ENCODE peak calls at places on chromosome 4, in five cellular contexts. F is stimulated activated CD8-positive, alpha-beta memory T cell treated with anti-CD3 and anti-CD28 coated beads, Interleukin-7, amount 100 ng/mL, for 4 hours; T is amygdala; G is hypothalamus; H is HS-5. N is an unnamed sample.

GRCh38 chr4:139776235-139776634 is 110.6 kb downstream of the MGST2 start:
- DNase-seq in G (no peak), H (no peak), T (no peak), F (no peak), N (no peak)

GRCh38 chr4:106351016-106351415 is 17.6 kb downstream of the GIMD1 start:
- DNase-seq in G (no peak), F (no peak), H (no peak), T (no peak), N (no peak)

GRCh38 chr4:184824081-184824775 is 1.5 kb downstream of the ACSL1 start:
- DNase-seq in G (no peak), F (no peak), H (no peak), T (no peak), N (no peak)

GRCh38 chr4:125266901-125267601 is 47.7 kb upstream of the FAT4 start:
- DNase-seq in F (no peak), T (no peak), H (peak; percentile 61), G (no peak), N (no peak)

GRCh38 chr4:169774466-169775445 is 17.0 kb upstream of the HPF1 start:
- DNase-seq in F (no peak), T (no peak), G (no peak), H (no peak), N (no peak)

GRCh38 chr4:87444741-87445140 is 22.4 kb downstream of the NUDT9 start:
- DNase-seq in T (no peak), H (no peak), F (no peak), G (no peak), N (no peak)

GRCh38 chr4:121957266-121957665 is 5.4 kb upstream of the TRPC3 start:
- DNase-seq in G (no peak), T (no peak), H (no peak), F (no peak), N (no peak)

GRCh38 chr4:106864231-106864630 is 171.9 kb downstream of the DKK2 start:
- DNase-seq in G (no peak), F (no peak), T (no peak), H (peak; percentile 32), N (no peak)

GRCh38 chr4:88189881-88190585 is 31.6 kb upstream of the ABCG2 start:
- DNase-seq in T (no peak), F (no peak), G (no peak), H (no peak), N (no peak)

GRCh38 chr4:106312997-106313522 is 2.9 kb downstream of the TBCK start:
- DNase-seq in H (no peak), G (no peak), T (no peak), F (no peak), N (no peak)

GRCh38 chr4:2828758-2829181 is 14.9 kb upstream of the ADD1 start:
- DNase-seq in H (no peak), T (no peak), G (no peak), F (no peak), N (no peak)

GRCh38 chr4:19523964-19524363 is 727.7 kb upstream of the SLIT2 start:
- DNase-seq in F (no peak), H (no peak), G (no peak), T (no peak), N (no peak)

GRCh38 chr4:168472920-168473319 is 7.4 kb downstream of the DDX60L start:
- DNase-seq in F (no peak), G (no peak), H (no peak), T (no peak), N (no peak)

GRCh38 chr4:87024181-87024580 is 89.4 kb downstream of the AFF1 start:
- DNase-seq in G (no peak), T (no peak), H (no peak), F (no peak), N (no peak)

GRCh38 chr4:153520871-153521329 is 54.7 kb downstream of the TMEM131L start:
- DNase-seq in G (no peak), T (no peak), F (no peak), H (no peak), N (no peak)

GRCh38 chr4:80305466-80305865 is 30.1 kb upstream of the CFAP299 start:
- DNase-seq in F (no peak), T (no peak), G (no peak), H (no peak), N (no peak)

GRCh38 chr4:153611679-153612078 is 72.4 kb upstream of the TLR2 start:
- DNase-seq in H (peak; percentile 46), G (no peak), T (no peak), F (no peak), N (no peak)

GRCh38 chr4:113502476-113502875 is 259.1 kb downstream of the CAMK2D start:
- DNase-seq in G (no peak), H (peak; percentile 22), F (no peak), T (no peak), N (no peak)

GRCh38 chr4:16545656-16546055 is 319.4 kb upstream of the TAPT1 start:
- DNase-seq in T (no peak), H (no peak), G (no peak), F (no peak), N (no peak)

GRCh38 chr4:55866973-55867574 is 13.6 kb downstream of the EXOC1 start:
- DNase-seq in F (no peak), T (no peak), G (no peak), H (peak; percentile 37), N (peak; percentile 19)

GRCh38 chr4:78310056-78310731 is 241.4 kb upstream of the ANXA3 start:
- DNase-seq in H (no peak), G (no peak), F (no peak), T (no peak), N (peak; percentile 27)

GRCh38 chr4:108601096-108601495 is 19.3 kb upstream of the RPL34 start:
- DNase-seq in H (no peak), G (no peak), F (no peak), T (no peak), N (no peak)

GRCh38 chr4:57131849-57132745 is 21.9 kb upstream of the IGFBP7 start:
- DNase-seq in T (no peak), F (no peak), G (no peak), H (no peak), N (no peak)

GRCh38 chr4:2390146-2390545 is 28.3 kb downstream of the ZFYVE28 start:
- DNase-seq in H (no peak), G (no peak), T (no peak), F (no peak), N (no peak)

GRCh38 chr4:3299122-3299521 is 6.3 kb downstream of the RGS12 start:
- DNase-seq in T (no peak), H (no peak), F (no peak), G (no peak), N (no peak)

GRCh38 chr4:78937837-78938236 is 1.4 kb downstream of the PAQR3 start:
- DNase-seq in H (no peak), T (no peak), F (no peak), G (no peak), N (no peak)

GRCh38 chr4:19478791-19479190 is 772.9 kb upstream of the SLIT2 start:
- DNase-seq in H (no peak), G (no peak), T (no peak), F (no peak), N (no peak)

GRCh38 chr4:7167706-7168105 is 24.6 kb upstream of the SORCS2 start:
- DNase-seq in T (no peak), G (no peak), H (no peak), F (no peak), N (no peak)

GRCh38 chr4:10115271-10115656 is 1.3 kb downstream of the WDR1 start:
- DNase-seq in H (no peak), T (no peak), F (no peak), G (no peak), N (no peak)

GRCh38 chr4:85905761-85906160 is 430.8 kb downstream of the ARHGAP24 start:
- DNase-seq in H (no peak), F (no peak), G (no peak), T (no peak), N (no peak)

GRCh38 chr4:137998666-137999429 is 243.3 kb downstream of the SLC7A11 start:
- DNase-seq in H (no peak), G (no peak), T (no peak), F (no peak), N (no peak)

GRCh38 chr4:74262522-74262921 is 45.7 kb upstream of the EPGN start:
- DNase-seq in F (no peak), G (no peak), T (no peak), H (no peak), N (no peak)

GRCh38 chr4:120769227-120769626 is 153.3 kb downstream of the PRDM5 start:
- DNase-seq in T (no peak), F (no peak), G (no peak), H (peak; percentile 24), N (no peak)

GRCh38 chr4:144507309-144508101 is 138.5 kb upstream of the HHIP start:
- DNase-seq in F (no peak), G (no peak), H (no peak), T (no peak), N (no peak)

GRCh38 chr4:111213520-111213919 is 590.6 kb upstream of the PITX2 start:
- DNase-seq in H (no peak), G (no peak), T (no peak), F (no peak), N (no peak)

GRCh38 chr4:176191974-176192373 is 3.4 kb downstream of the SPATA4 start:
- DNase-seq in G (no peak), T (no peak), H (no peak), F (no peak), N (peak; percentile 42)

GRCh38 chr4:1369091-1369450 is 22.1 kb downstream of the UVSSA start:
- DNase-seq in F (no peak), G (no peak), H (no peak), T (no peak), N (peak; percentile 7)

GRCh38 chr4:13980317-13980716 is 352.8 kb upstream of the BOD1L1 start:
- DNase-seq in F (no peak), G (no peak), H (peak; percentile 85), T (no peak), N (no peak)